ENCODE peak calls at places on chromosomes 4 and X, in four cellular contexts. One of them, this sample, is unnamed.

GRCh38 chr4:105246712-105247111 is 100.0 kb downstream of the TET2 start:
- DNase-seq in fibroblast of villous mesenchyme: peak
- DNase-seq in breast epithelium: no peak
- DNase-seq in bronchial epithelial cell: no peak
- DNase-seq in this sample: no peak

GRCh38 chr4:56530269-56531148 is 24.9 kb downstream of the ARL9 start:
- DNase-seq in fibroblast of villous mesenchyme: peak
- DNase-seq in breast epithelium: peak
- DNase-seq in bronchial epithelial cell: peak
- DNase-seq in this sample: peak

GRCh38 chr4:76993787-76994641 is 44.5 kb downstream of the SEPTIN11 start:
- DNase-seq in fibroblast of villous mesenchyme: no peak
- DNase-seq in breast epithelium: no peak
- DNase-seq in bronchial epithelial cell: no peak
- DNase-seq in this sample: no peak

GRCh38 chr4:112778520-112778919 is 141.6 kb downstream of the LARP7 start:
- DNase-seq in fibroblast of villous mesenchyme: no peak
- DNase-seq in breast epithelium: no peak
- DNase-seq in bronchial epithelial cell: no peak
- DNase-seq in this sample: no peak

GRCh38 chr4:107977482-107977881 is 12.2 kb upstream of the HADH start:
- DNase-seq in fibroblast of villous mesenchyme: no peak
- DNase-seq in breast epithelium: no peak
- DNase-seq in bronchial epithelial cell: no peak
- DNase-seq in this sample: no peak

GRCh38 chr4:60897415-60897814 is 302.7 kb upstream of the ADGRL3 start:
- DNase-seq in fibroblast of villous mesenchyme: no peak
- DNase-seq in breast epithelium: no peak
- DNase-seq in bronchial epithelial cell: peak
- DNase-seq in this sample: no peak

GRCh38 chr4:22736912-22737311 is 44.2 kb downstream of the GBA3 start:
- DNase-seq in fibroblast of villous mesenchyme: no peak
- DNase-seq in breast epithelium: no peak
- DNase-seq in bronchial epithelial cell: no peak
- DNase-seq in this sample: no peak

GRCh38 chrX:17967888-17968287 is 106.8 kb upstream of the RAI2 start:
- DNase-seq in fibroblast of villous mesenchyme: no peak
- DNase-seq in breast epithelium: no peak
- DNase-seq in bronchial epithelial cell: peak
- DNase-seq in this sample: no peak

GRCh38 chr4:144967161-144967560 is 130.8 kb downstream of the ANAPC10 start:
- DNase-seq in fibroblast of villous mesenchyme: no peak
- DNase-seq in breast epithelium: no peak
- DNase-seq in bronchial epithelial cell: peak
- DNase-seq in this sample: no peak

GRCh38 chrX:121457096-121457495 is 409.7 kb downstream of the GLUD2 start:
- DNase-seq in fibroblast of villous mesenchyme: no peak
- DNase-seq in breast epithelium: no peak
- DNase-seq in bronchial epithelial cell: peak
- DNase-seq in this sample: no peak

GRCh38 chr4:7466904-7467303 is 32.2 kb upstream of the PSAPL1 start:
- DNase-seq in fibroblast of villous mesenchyme: no peak
- DNase-seq in breast epithelium: no peak
- DNase-seq in bronchial epithelial cell: no peak
- DNase-seq in this sample: no peak

GRCh38 chrX:155048997-155049619 is 21.8 kb downstream of the CMC4 start:
- DNase-seq in fibroblast of villous mesenchyme: peak
- DNase-seq in breast epithelium: no peak
- DNase-seq in bronchial epithelial cell: peak
- DNase-seq in this sample: no peak

GRCh38 chrX:133726642-133727041 is 258.8 kb downstream of the GPC3 start:
- DNase-seq in fibroblast of villous mesenchyme: no peak
- DNase-seq in breast epithelium: no peak
- DNase-seq in bronchial epithelial cell: no peak
- DNase-seq in this sample: no peak

GRCh38 chr4:88938138-88938537 is 118.8 kb downstream of the FAM13A start:
- DNase-seq in fibroblast of villous mesenchyme: peak
- DNase-seq in breast epithelium: no peak
- DNase-seq in bronchial epithelial cell: peak
- DNase-seq in this sample: peak

GRCh38 chr4:3762753-3763511 is 3.3 kb upstream of the ADRA2C start:
- DNase-seq in fibroblast of villous mesenchyme: no peak
- DNase-seq in breast epithelium: no peak
- DNase-seq in bronchial epithelial cell: no peak
- DNase-seq in this sample: no peak

GRCh38 chr4:148893095-148893494 is 450.9 kb upstream of the NR3C2 start:
- DNase-seq in fibroblast of villous mesenchyme: no peak
- DNase-seq in breast epithelium: no peak
- DNase-seq in bronchial epithelial cell: no peak
- DNase-seq in this sample: peak

GRCh38 chr4:101192244-101192643 is 155.1 kb downstream of the PPP3CA start:
- DNase-seq in fibroblast of villous mesenchyme: peak
- DNase-seq in breast epithelium: no peak
- DNase-seq in bronchial epithelial cell: no peak
- DNase-seq in this sample: no peak

GRCh38 chr4:156053174-156053573 is 99.5 kb upstream of the CTSO start:
- DNase-seq in fibroblast of villous mesenchyme: no peak
- DNase-seq in breast epithelium: no peak
- DNase-seq in bronchial epithelial cell: peak
- DNase-seq in this sample: no peak

GRCh38 chr4:185774076-185774731 is 37.8 kb downstream of the SORBS2 start:
- DNase-seq in fibroblast of villous mesenchyme: no peak
- DNase-seq in breast epithelium: no peak
- DNase-seq in bronchial epithelial cell: no peak
- DNase-seq in this sample: no peak
- H3K4me3 ChIP-seq in fibroblast of villous mesenchyme: no peak
- H3K4me3 ChIP-seq in breast epithelium: peak
- H3K4me3 ChIP-seq in bronchial epithelial cell: no peak
- H3K4me3 ChIP-seq in this sample: peak

GRCh38 chr4:146482788-146483187 is 39.0 kb downstream of the SLC10A7 start:
- DNase-seq in fibroblast of villous mesenchyme: no peak
- DNase-seq in breast epithelium: no peak
- DNase-seq in bronchial epithelial cell: no peak
- DNase-seq in this sample: no peak

GRCh38 chr4:146481246-146481645 is 40.5 kb downstream of the SLC10A7 start:
- DNase-seq in fibroblast of villous mesenchyme: no peak
- DNase-seq in breast epithelium: no peak
- DNase-seq in bronchial epithelial cell: no peak
- DNase-seq in this sample: no peak

GRCh38 chr4:146472404-146472803 is 49.3 kb downstream of the SLC10A7 start:
- DNase-seq in fibroblast of villous mesenchyme: no peak
- DNase-seq in breast epithelium: no peak
- DNase-seq in bronchial epithelial cell: no peak
- DNase-seq in this sample: no peak

GRCh38 chr4:146477054-146477453 is 44.7 kb downstream of the SLC10A7 start:
- DNase-seq in fibroblast of villous mesenchyme: peak
- DNase-seq in breast epithelium: no peak
- DNase-seq in bronchial epithelial cell: peak
- DNase-seq in this sample: peak

GRCh38 chr4:146478009-146478408 is 43.7 kb downstream of the SLC10A7 start:
- DNase-seq in fibroblast of villous mesenchyme: no peak
- DNase-seq in breast epithelium: no peak
- DNase-seq in bronchial epithelial cell: no peak
- DNase-seq in this sample: no peak
- H3K4me3 ChIP-seq in fibroblast of villous mesenchyme: no peak
- H3K4me3 ChIP-seq in breast epithelium: no peak
- H3K4me3 ChIP-seq in bronchial epithelial cell: no peak
- H3K4me3 ChIP-seq in this sample: no peak

DNA sequence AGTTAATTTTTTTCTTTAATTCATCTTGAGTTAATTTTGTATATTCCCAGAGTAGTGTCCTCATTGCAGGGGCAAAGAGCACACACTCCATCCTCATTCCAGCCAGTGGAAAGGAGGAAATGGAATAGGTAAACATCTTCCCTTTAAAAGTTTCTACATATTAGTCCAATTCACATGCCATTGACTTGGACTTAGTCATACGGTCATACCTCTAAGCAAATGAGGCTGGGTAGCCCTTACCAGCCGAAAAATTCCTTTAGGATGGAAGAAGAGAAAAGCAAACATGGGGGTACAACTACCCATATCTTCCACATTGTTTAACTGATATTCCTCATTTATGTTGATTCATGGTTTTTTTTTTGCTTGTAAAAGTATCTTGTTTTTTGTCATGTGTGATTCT is 37.4 kb upstream of the NDP start:
- DNase-seq in fibroblast of villous mesenchyme: no peak
- DNase-seq in breast epithelium: no peak
- DNase-seq in bronchial epithelial cell: no peak
- DNase-seq in this sample: no peak
- H3K4me3 ChIP-seq in fibroblast of villous mesenchyme: no peak
- H3K4me3 ChIP-seq in breast epithelium: no peak
- H3K4me3 ChIP-seq in bronchial epithelial cell: no peak
- H3K4me3 ChIP-seq in this sample: no peak

GRCh38 chr4:110480741-110481271 is 4.9 kb downstream of the ENPEP start:
- DNase-seq in fibroblast of villous mesenchyme: no peak
- DNase-seq in breast epithelium: no peak
- DNase-seq in bronchial epithelial cell: no peak
- DNase-seq in this sample: no peak
- H3K4me3 ChIP-seq in fibroblast of villous mesenchyme: no peak
- H3K4me3 ChIP-seq in breast epithelium: peak
- H3K4me3 ChIP-seq in bronchial epithelial cell: no peak
- H3K4me3 ChIP-seq in this sample: no peak

GRCh38 chr4:190018201-190018920 is 8.7 kb downstream of the FRG2 start:
- DNase-seq in fibroblast of villous mesenchyme: no peak
- DNase-seq in breast epithelium: no peak
- DNase-seq in bronchial epithelial cell: no peak
- DNase-seq in this sample: no peak
- H3K4me3 ChIP-seq in fibroblast of villous mesenchyme: no peak
- H3K4me3 ChIP-seq in breast epithelium: no peak
- H3K4me3 ChIP-seq in bronchial epithelial cell: no peak
- H3K4me3 ChIP-seq in this sample: no peak

DNA sequence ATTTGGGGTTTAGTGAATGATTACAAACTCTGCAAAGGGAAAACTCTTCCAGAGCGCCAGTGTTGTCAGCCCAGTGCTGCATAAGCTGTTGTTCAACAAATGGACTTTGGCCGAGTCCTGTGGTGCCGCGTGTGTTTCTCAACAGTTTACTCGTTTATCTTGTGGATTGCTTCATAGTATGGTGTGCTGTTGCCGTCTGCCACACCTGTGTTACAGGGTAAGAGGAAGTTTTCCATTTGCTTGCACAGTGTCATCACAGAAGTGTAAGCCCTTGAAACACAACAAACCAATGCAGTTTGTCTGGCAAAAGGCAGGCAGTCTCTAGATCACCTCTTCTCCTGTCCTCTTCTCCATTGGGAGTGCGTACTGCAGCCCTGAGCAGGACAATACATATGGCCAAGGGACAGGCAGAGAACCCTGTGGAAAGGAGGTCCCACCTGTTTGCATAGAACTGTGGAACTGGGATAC is 66.3 kb downstream of the DCUN1D4 start:
- DNase-seq in fibroblast of villous mesenchyme: no peak
- DNase-seq in breast epithelium: no peak
- DNase-seq in bronchial epithelial cell: no peak
- DNase-seq in this sample: no peak
- H3K4me3 ChIP-seq in fibroblast of villous mesenchyme: no peak
- H3K4me3 ChIP-seq in breast epithelium: no peak
- H3K4me3 ChIP-seq in bronchial epithelial cell: no peak
- H3K4me3 ChIP-seq in this sample: no peak

DNA sequence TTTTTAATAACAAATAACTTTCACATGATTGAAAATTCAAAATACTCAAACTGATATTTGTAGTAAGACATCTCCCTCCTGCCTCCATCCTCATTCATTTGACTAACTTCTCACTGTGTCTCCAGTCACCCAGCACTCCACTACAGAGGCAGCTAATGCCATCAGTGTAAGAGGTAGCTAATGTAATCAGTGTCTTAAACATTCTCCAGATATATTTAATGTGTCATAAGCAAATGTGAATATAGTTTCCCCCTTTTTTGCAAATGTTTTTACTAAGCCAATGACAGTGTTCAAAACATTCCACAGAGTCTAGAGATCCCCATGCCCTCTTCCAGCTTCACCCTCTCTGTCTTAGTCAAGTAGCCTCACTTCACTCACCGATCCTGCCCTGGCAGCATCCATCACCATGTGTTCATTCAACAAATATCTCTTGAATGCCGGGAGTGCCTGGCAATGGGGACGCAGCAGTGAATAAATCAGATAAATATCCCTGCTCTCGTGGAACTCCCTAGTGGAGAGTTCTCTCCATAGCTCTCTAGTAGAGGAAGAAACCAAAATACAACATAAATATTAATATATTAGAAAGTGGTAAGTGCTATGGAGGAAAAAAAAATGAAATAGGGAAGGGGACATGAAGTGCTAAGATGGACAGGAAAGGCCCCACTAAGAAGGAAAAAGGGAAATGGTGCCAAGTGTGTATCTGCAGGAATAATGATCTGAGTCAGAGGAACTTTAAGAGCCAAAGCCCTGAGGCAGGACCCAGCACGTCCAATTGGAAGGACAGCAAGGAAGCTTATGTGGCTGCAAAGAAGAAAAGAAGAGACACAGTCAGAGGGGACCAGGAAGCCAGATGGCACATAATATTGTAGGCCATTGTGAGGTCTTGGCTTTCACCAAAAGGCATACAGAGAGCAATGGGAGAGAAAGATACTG is 18.7 kb downstream of the SCFD2 start:
- DNase-seq in fibroblast of villous mesenchyme: no peak
- DNase-seq in breast epithelium: no peak
- DNase-seq in bronchial epithelial cell: peak
- DNase-seq in this sample: no peak
- H3K4me3 ChIP-seq in fibroblast of villous mesenchyme: no peak
- H3K4me3 ChIP-seq in breast epithelium: no peak
- H3K4me3 ChIP-seq in bronchial epithelial cell: no peak
- H3K4me3 ChIP-seq in this sample: no peak

DNA sequence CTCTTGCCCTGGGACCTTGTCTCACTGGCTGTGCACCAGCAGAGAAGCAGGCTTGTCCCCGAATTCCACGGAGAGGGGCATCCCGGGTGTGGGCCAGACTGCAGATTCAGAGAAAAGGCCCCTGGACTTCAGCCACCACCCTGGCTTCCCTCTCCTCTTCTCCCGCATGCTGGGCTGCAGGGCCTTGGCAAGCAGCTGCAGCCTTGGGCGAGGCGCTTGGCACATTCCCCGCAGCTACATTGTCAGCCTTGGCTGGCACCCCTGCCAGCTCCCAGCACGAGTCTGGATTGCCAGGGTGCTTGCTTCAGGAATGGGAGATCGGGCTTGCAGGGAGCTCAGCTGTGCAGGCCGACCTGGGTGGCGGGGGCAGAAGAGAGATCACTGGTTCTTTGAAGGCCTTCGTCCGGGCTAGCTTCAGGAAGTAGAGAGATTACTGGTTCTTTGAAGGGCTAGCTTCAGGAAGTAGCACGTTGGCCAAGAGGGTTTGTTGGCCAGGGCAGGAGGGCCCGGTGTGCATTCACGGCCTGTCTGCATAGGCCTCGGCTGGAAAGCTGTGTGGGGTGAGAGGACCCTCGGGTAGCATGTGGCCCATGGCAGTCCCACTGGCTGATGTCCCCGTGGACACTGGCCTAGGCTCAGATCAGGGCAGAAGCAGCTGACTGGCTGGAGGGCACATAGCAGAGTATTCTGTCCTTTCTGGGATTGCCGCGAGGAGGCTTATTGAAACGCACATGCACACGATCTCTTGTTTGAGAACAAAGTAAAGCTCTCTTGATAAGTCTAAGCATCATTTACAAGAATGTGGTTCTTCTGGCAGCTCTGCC is 2.7 kb downstream of the ABCD1 start:
- DNase-seq in fibroblast of villous mesenchyme: peak
- DNase-seq in breast epithelium: no peak
- DNase-seq in bronchial epithelial cell: no peak
- DNase-seq in this sample: no peak
- H3K4me3 ChIP-seq in fibroblast of villous mesenchyme: peak
- H3K4me3 ChIP-seq in breast epithelium: peak
- H3K4me3 ChIP-seq in bronchial epithelial cell: no peak
- H3K4me3 ChIP-seq in this sample: no peak